ENCODE peak calls at places on chromosome 5, in eight cellular contexts. One of them, this sample, is unnamed.

GRCh38 chr5:868599-869135 is 17.9 kb upstream of the ZDHHC11 start:
- DNase-seq in NCI-H1092: no peak
- DNase-seq in erythroblast: no peak
- DNase-seq in type B pancreatic cell: no peak
- DNase-seq in T-helper 2 cell: no peak
- DNase-seq in fibroblast of gingiva: no peak
- DNase-seq in neural progenitor cell: no peak
- DNase-seq in NCI-H526 treated with DMSO at 0.1 percent for 48 hours: no peak
- DNase-seq in this sample: no peak

GRCh38 chr5:151255621-151256286 is 2.8 kb downstream of the GM2A start:
- DNase-seq in NCI-H1092: no peak
- DNase-seq in erythroblast: peak
- DNase-seq in type B pancreatic cell: no peak
- DNase-seq in T-helper 2 cell: no peak
- DNase-seq in fibroblast of gingiva: no peak
- DNase-seq in neural progenitor cell: no peak
- DNase-seq in NCI-H526 treated with DMSO at 0.1 percent for 48 hours: no peak
- DNase-seq in this sample: no peak

GRCh38 chr5:116517557-116517956 is 57.1 kb downstream of the SEMA6A start:
- DNase-seq in NCI-H1092: no peak
- DNase-seq in erythroblast: no peak
- DNase-seq in type B pancreatic cell: no peak
- DNase-seq in T-helper 2 cell: no peak
- DNase-seq in fibroblast of gingiva: no peak
- DNase-seq in neural progenitor cell: no peak
- DNase-seq in NCI-H526 treated with DMSO at 0.1 percent for 48 hours: no peak
- DNase-seq in this sample: no peak

GRCh38 chr5:173281910-173282309 is 46.3 kb downstream of the STC2 start:
- DNase-seq in NCI-H1092: no peak
- DNase-seq in erythroblast: no peak
- DNase-seq in type B pancreatic cell: no peak
- DNase-seq in T-helper 2 cell: no peak
- DNase-seq in fibroblast of gingiva: no peak
- DNase-seq in neural progenitor cell: peak
- DNase-seq in NCI-H526 treated with DMSO at 0.1 percent for 48 hours: no peak
- DNase-seq in this sample: peak

GRCh38 chr5:178730940-178731265 is 444 bp upstream of the ZNF354A start:
- DNase-seq in NCI-H1092: no peak
- DNase-seq in erythroblast: no peak
- DNase-seq in type B pancreatic cell: no peak
- DNase-seq in T-helper 2 cell: no peak
- DNase-seq in fibroblast of gingiva: no peak
- DNase-seq in neural progenitor cell: no peak
- DNase-seq in NCI-H526 treated with DMSO at 0.1 percent for 48 hours: no peak
- DNase-seq in this sample: peak

GRCh38 chr5:154371687-154372086 is 74.1 kb upstream of the SAP30L start:
- DNase-seq in NCI-H1092: no peak
- DNase-seq in erythroblast: peak
- DNase-seq in type B pancreatic cell: no peak
- DNase-seq in T-helper 2 cell: no peak
- DNase-seq in fibroblast of gingiva: peak
- DNase-seq in neural progenitor cell: no peak
- DNase-seq in NCI-H526 treated with DMSO at 0.1 percent for 48 hours: no peak
- DNase-seq in this sample: no peak

GRCh38 chr5:92543246-92543645 is 1037.8 kb downstream of the NR2F1-AS1 start:
- DNase-seq in NCI-H1092: no peak
- DNase-seq in erythroblast: no peak
- DNase-seq in type B pancreatic cell: no peak
- DNase-seq in T-helper 2 cell: no peak
- DNase-seq in fibroblast of gingiva: peak
- DNase-seq in neural progenitor cell: no peak
- DNase-seq in NCI-H526 treated with DMSO at 0.1 percent for 48 hours: no peak
- DNase-seq in this sample: no peak

GRCh38 chr5:87413116-87413645 is 451 bp upstream of the CCNH start:
- DNase-seq in NCI-H1092: no peak
- DNase-seq in erythroblast: no peak
- DNase-seq in type B pancreatic cell: no peak
- DNase-seq in T-helper 2 cell: no peak
- DNase-seq in fibroblast of gingiva: no peak
- DNase-seq in neural progenitor cell: peak
- DNase-seq in NCI-H526 treated with DMSO at 0.1 percent for 48 hours: no peak
- DNase-seq in this sample: no peak

GRCh38 chr5:161925960-161926359 is 78.0 kb downstream of the GABRA1 start:
- DNase-seq in NCI-H1092: no peak
- DNase-seq in erythroblast: no peak
- DNase-seq in type B pancreatic cell: no peak
- DNase-seq in T-helper 2 cell: no peak
- DNase-seq in fibroblast of gingiva: no peak
- DNase-seq in neural progenitor cell: no peak
- DNase-seq in NCI-H526 treated with DMSO at 0.1 percent for 48 hours: no peak
- DNase-seq in this sample: no peak

GRCh38 chr5:149831492-149831891 is 101.4 kb downstream of the PPARGC1B start:
- DNase-seq in NCI-H1092: no peak
- DNase-seq in erythroblast: no peak
- DNase-seq in type B pancreatic cell: no peak
- DNase-seq in T-helper 2 cell: no peak
- DNase-seq in fibroblast of gingiva: no peak
- DNase-seq in neural progenitor cell: no peak
- DNase-seq in NCI-H526 treated with DMSO at 0.1 percent for 48 hours: no peak
- DNase-seq in this sample: no peak

GRCh38 chr5:24832021-24832420 is 187.2 kb upstream of the CDH10 start:
- DNase-seq in NCI-H1092: no peak
- DNase-seq in erythroblast: no peak
- DNase-seq in type B pancreatic cell: no peak
- DNase-seq in T-helper 2 cell: no peak
- DNase-seq in fibroblast of gingiva: no peak
- DNase-seq in neural progenitor cell: no peak
- DNase-seq in NCI-H526 treated with DMSO at 0.1 percent for 48 hours: no peak
- DNase-seq in this sample: no peak

GRCh38 chr5:81906086-81906485 is 65.7 kb upstream of the ATG10 start:
- DNase-seq in NCI-H1092: no peak
- DNase-seq in erythroblast: no peak
- DNase-seq in type B pancreatic cell: no peak
- DNase-seq in T-helper 2 cell: no peak
- DNase-seq in fibroblast of gingiva: no peak
- DNase-seq in neural progenitor cell: no peak
- DNase-seq in NCI-H526 treated with DMSO at 0.1 percent for 48 hours: no peak
- DNase-seq in this sample: no peak

GRCh38 chr5:98540056-98540455 is 233.4 kb upstream of the RGMB start:
- DNase-seq in NCI-H1092: no peak
- DNase-seq in erythroblast: no peak
- DNase-seq in type B pancreatic cell: no peak
- DNase-seq in T-helper 2 cell: no peak
- DNase-seq in fibroblast of gingiva: peak
- DNase-seq in neural progenitor cell: no peak
- DNase-seq in NCI-H526 treated with DMSO at 0.1 percent for 48 hours: no peak
- DNase-seq in this sample: no peak

GRCh38 chr5:103336967-103337366 is 78.4 kb downstream of the MACIR start:
- DNase-seq in NCI-H1092: no peak
- DNase-seq in erythroblast: no peak
- DNase-seq in type B pancreatic cell: no peak
- DNase-seq in T-helper 2 cell: no peak
- DNase-seq in fibroblast of gingiva: no peak
- DNase-seq in neural progenitor cell: no peak
- DNase-seq in NCI-H526 treated with DMSO at 0.1 percent for 48 hours: no peak
- DNase-seq in this sample: no peak

GRCh38 chr5:172770374-172770674 is 671 bp downstream of the DUSP1 start:
- DNase-seq in NCI-H1092: no peak
- DNase-seq in erythroblast: no peak
- DNase-seq in type B pancreatic cell: no peak
- DNase-seq in T-helper 2 cell: peak
- DNase-seq in fibroblast of gingiva: no peak
- DNase-seq in neural progenitor cell: no peak
- DNase-seq in NCI-H526 treated with DMSO at 0.1 percent for 48 hours: no peak
- DNase-seq in this sample: no peak

GRCh38 chr5:122849746-122850145 is 4.3 kb downstream of the SNX24 start:
- DNase-seq in NCI-H1092: no peak
- DNase-seq in erythroblast: no peak
- DNase-seq in type B pancreatic cell: no peak
- DNase-seq in T-helper 2 cell: no peak
- DNase-seq in fibroblast of gingiva: no peak
- DNase-seq in neural progenitor cell: no peak
- DNase-seq in NCI-H526 treated with DMSO at 0.1 percent for 48 hours: no peak
- DNase-seq in this sample: no peak

GRCh38 chr5:132778129-132778528 is 1.1 kb upstream of the SEPTIN8 start:
- DNase-seq in NCI-H1092: no peak
- DNase-seq in erythroblast: no peak
- DNase-seq in type B pancreatic cell: no peak
- DNase-seq in T-helper 2 cell: no peak
- DNase-seq in fibroblast of gingiva: no peak
- DNase-seq in neural progenitor cell: no peak
- DNase-seq in NCI-H526 treated with DMSO at 0.1 percent for 48 hours: no peak
- DNase-seq in this sample: no peak

GRCh38 chr5:73296772-73297171 is 123.8 kb downstream of the TMEM174 start:
- DNase-seq in NCI-H1092: no peak
- DNase-seq in erythroblast: peak
- DNase-seq in type B pancreatic cell: no peak
- DNase-seq in T-helper 2 cell: no peak
- DNase-seq in fibroblast of gingiva: no peak
- DNase-seq in neural progenitor cell: no peak
- DNase-seq in NCI-H526 treated with DMSO at 0.1 percent for 48 hours: no peak
- DNase-seq in this sample: no peak

GRCh38 chr5:18281947-18282557 is 647.8 kb downstream of the TAF11L14 start:
- DNase-seq in NCI-H1092: peak
- DNase-seq in erythroblast: peak
- DNase-seq in type B pancreatic cell: no peak
- DNase-seq in T-helper 2 cell: no peak
- DNase-seq in fibroblast of gingiva: peak
- DNase-seq in neural progenitor cell: peak
- DNase-seq in NCI-H526 treated with DMSO at 0.1 percent for 48 hours: peak
- DNase-seq in this sample: peak

GRCh38 chr5:150589791-150590601 is 50.5 kb upstream of the SYNPO start:
- DNase-seq in NCI-H1092: no peak
- DNase-seq in erythroblast: no peak
- DNase-seq in type B pancreatic cell: no peak
- DNase-seq in T-helper 2 cell: no peak
- DNase-seq in fibroblast of gingiva: peak
- DNase-seq in neural progenitor cell: peak
- DNase-seq in NCI-H526 treated with DMSO at 0.1 percent for 48 hours: no peak
- DNase-seq in this sample: peak

GRCh38 chr5:14258840-14259239 is 115.7 kb downstream of the TRIO start:
- DNase-seq in NCI-H1092: no peak
- DNase-seq in erythroblast: no peak
- DNase-seq in type B pancreatic cell: no peak
- DNase-seq in T-helper 2 cell: no peak
- DNase-seq in fibroblast of gingiva: no peak
- DNase-seq in neural progenitor cell: peak
- DNase-seq in NCI-H526 treated with DMSO at 0.1 percent for 48 hours: peak
- DNase-seq in this sample: peak

GRCh38 chr5:36777105-36777757 is 99.3 kb upstream of the NIPBL start:
- DNase-seq in NCI-H1092: peak
- DNase-seq in erythroblast: no peak
- DNase-seq in type B pancreatic cell: no peak
- DNase-seq in T-helper 2 cell: no peak
- DNase-seq in fibroblast of gingiva: peak
- DNase-seq in neural progenitor cell: peak
- DNase-seq in NCI-H526 treated with DMSO at 0.1 percent for 48 hours: peak
- DNase-seq in this sample: peak

GRCh38 chr5:38660194-38660668 is 103.8 kb upstream of the LIFR start:
- DNase-seq in NCI-H1092: peak
- DNase-seq in erythroblast: no peak
- DNase-seq in type B pancreatic cell: no peak
- DNase-seq in T-helper 2 cell: no peak
- DNase-seq in fibroblast of gingiva: no peak
- DNase-seq in neural progenitor cell: peak
- DNase-seq in NCI-H526 treated with DMSO at 0.1 percent for 48 hours: peak
- DNase-seq in this sample: no peak

This sample was measured in cerebellar cortex.